ENCODE peak calls at places on chromosomes 3 and 15, in seven cellular contexts. Y is A172; Z is Peyer's patch; C is DMS 273 treated with DMSO at 0.1 percent for 48 hours; U is activated naive CD4-positive, alpha-beta T cell; T is MV-4-11; E is stimulated activated CD8-positive, alpha-beta memory T cell treated with anti-CD3 and anti-CD28 coated beads, Interleukin-15, amount 100 ng/mL, for 1 hour. N is an unnamed sample.
A peak's percentile ranks its signal among the peaks of the same experiment; 100 is the strongest.

GRCh38 chr3:192831111-192831644 is 86.5 kb downstream of the MB21D2 start:
- DNase-seq in Y (peak; percentile 87), Z (no peak), C (no peak), U (no peak), T (peak; percentile 14), E (no peak), N (no peak)

GRCh38 chr3:195250473-195251251 is 20.3 kb downstream of the XXYLT1 start:
- DNase-seq in Y (no peak), Z (no peak), C (peak; percentile 54), U (no peak), T (no peak), E (no peak), N (peak; percentile 26)

GRCh38 chr3:66398228-66399025 is 102.4 kb downstream of the LRIG1 start:
- DNase-seq in Y (no peak), Z (no peak), C (peak; percentile 92), U (no peak), T (no peak), E (no peak), N (peak; percentile 96)

GRCh38 chr3:8869613-8870012 is 93.7 kb downstream of the RAD18 start:
- DNase-seq in Y (peak; percentile 100), Z (no peak), C (no peak), U (no peak), T (no peak), E (no peak), N (no peak)

GRCh38 chr3:39095146-39095677 is 12.2 kb downstream of the GORASP1 start:
- DNase-seq in Y (no peak), Z (no peak), C (no peak), U (no peak), T (no peak), E (no peak), N (no peak)

GRCh38 chr3:171427771-171428320 is 32.4 kb downstream of the TNIK start:
- DNase-seq in Y (no peak), Z (no peak), C (no peak), U (no peak), T (no peak), E (no peak), N (no peak)

GRCh38 chr3:87120221-87120620 is 106.9 kb upstream of the CHMP2B start:
- DNase-seq in Y (no peak), Z (no peak), C (no peak), U (no peak), T (no peak), E (no peak), N (no peak)

GRCh38 chr3:107794664-107795443 is 272.1 kb downstream of the BBX start:
- DNase-seq in Y (no peak), Z (no peak), C (no peak), U (no peak), T (no peak), E (no peak), N (no peak)

GRCh38 chr15:82850242-82850591 is 40.8 kb downstream of the WHAMM start:
- DNase-seq in Y (peak; percentile 28), Z (peak; percentile 10), C (peak; percentile 33), U (no peak), T (no peak), E (no peak), N (peak; percentile 77)

GRCh38 chr15:77032052-77032646 is 37.2 kb downstream of the PSTPIP1 start:
- DNase-seq in Y (no peak), Z (peak; percentile 9), C (no peak), U (no peak), T (no peak), E (no peak), N (no peak)

GRCh38 chr3:125140817-125141595 is 71.5 kb downstream of the SLC12A8 start:
- DNase-seq in Y (no peak), Z (no peak), C (no peak), U (no peak), T (peak; percentile 41), E (no peak), N (no peak)

GRCh38 chr3:183180105-183180763 is 17.7 kb upstream of the LAMP3 start:
- DNase-seq in Y (no peak), Z (no peak), C (no peak), U (no peak), T (no peak), E (no peak), N (no peak)

GRCh38 chr3:101500208-101500607 is 12.8 kb downstream of the SENP7 start:
- DNase-seq in Y (no peak), Z (no peak), C (no peak), U (no peak), T (no peak), E (no peak), N (no peak)

GRCh38 chr15:81256916-81257315 is 60.2 kb downstream of the IL16 start:
- DNase-seq in Y (peak; percentile 8), Z (no peak), C (peak; percentile 3), U (no peak), T (peak; percentile 47), E (no peak), N (no peak)

GRCh38 chr15:39776068-39776467 is 6.6 kb downstream of the FSIP1 start:
- DNase-seq in Y (no peak), Z (no peak), C (no peak), U (no peak), T (no peak), E (no peak), N (no peak)

GRCh38 chr3:194205675-194206133 is 69.8 kb downstream of the HES1 start:
- DNase-seq in Y (no peak), Z (no peak), C (peak; percentile 14), U (no peak), T (peak; percentile 46), E (no peak), N (no peak)

GRCh38 chr15:70518201-70519003 is 245.0 kb downstream of the UACA start:
- DNase-seq in Y (no peak), Z (no peak), C (no peak), U (no peak), T (no peak), E (no peak), N (no peak)

GRCh38 chr3:24270204-24270671 is 224.4 kb downstream of the THRB start:
- DNase-seq in Y (no peak), Z (no peak), C (no peak), U (no peak), T (no peak), E (no peak), N (no peak)

GRCh38 chr3:194481103-194481502 is 5.7 kb downstream of the ATP13A3 start:
- DNase-seq in Y (peak; percentile 51), Z (no peak), C (no peak), U (no peak), T (peak; percentile 68), E (no peak), N (no peak)

GRCh38 chr15:97902140-97902780 is 58.2 kb upstream of the ARRDC4 start:
- DNase-seq in Y (peak; percentile 37), Z (no peak), C (no peak), U (no peak), T (no peak), E (no peak), N (no peak)

GRCh38 chr15:99845009-99845408 is 111.8 kb upstream of the LYSMD4 start:
- DNase-seq in Y (peak; percentile 2), Z (no peak), C (no peak), U (no peak), T (no peak), E (no peak), N (no peak)